ENCODE peak calls at places on chromosome 6, in five cellular contexts. One of them, this sample, is unnamed.

GRCh38 chr6:5294392-5295211 is 33.3 kb downstream of the FARS2 start:
- DNase-seq in HFF-Myc: no peak
- DNase-seq in cardiac fibroblast: no peak
- DNase-seq in NB4: peak; percentile 82
- DNase-seq in right atrium auricular region: no peak
- DNase-seq in this sample: no peak

GRCh38 chr6:21469213-21469612 is 124.3 kb upstream of the SOX4 start:
- DNase-seq in cardiac fibroblast: no peak
- DNase-seq in HFF-Myc: no peak
- DNase-seq in right atrium auricular region: no peak
- DNase-seq in NB4: no peak
- DNase-seq in this sample: no peak

GRCh38 chr6:132369526-132369925 is 31.7 kb downstream of the MOXD1 start:
- DNase-seq in HFF-Myc: no peak
- DNase-seq in right atrium auricular region: no peak
- DNase-seq in NB4: no peak
- DNase-seq in cardiac fibroblast: peak; percentile 60
- DNase-seq in this sample: no peak

GRCh38 chr6:64776359-64776758 is 930.7 kb downstream of the EYS start:
- DNase-seq in right atrium auricular region: no peak
- DNase-seq in HFF-Myc: no peak
- DNase-seq in cardiac fibroblast: no peak
- DNase-seq in NB4: no peak
- DNase-seq in this sample: no peak

GRCh38 chr6:42974919-42975505 is 4.0 kb downstream of the PEX6 start:
- DNase-seq in HFF-Myc: no peak
- DNase-seq in NB4: no peak
- DNase-seq in cardiac fibroblast: no peak
- DNase-seq in right atrium auricular region: no peak
- DNase-seq in this sample: no peak

GRCh38 chr6:136719280-136720044 is 72.8 kb downstream of the MAP3K5 start:
- DNase-seq in cardiac fibroblast: no peak
- DNase-seq in NB4: no peak
- DNase-seq in right atrium auricular region: no peak
- DNase-seq in HFF-Myc: no peak
- DNase-seq in this sample: no peak

GRCh38 chr6:147954938-147955337 is 387.7 kb upstream of the SASH1 start:
- DNase-seq in right atrium auricular region: no peak
- DNase-seq in HFF-Myc: no peak
- DNase-seq in cardiac fibroblast: no peak
- DNase-seq in NB4: no peak
- DNase-seq in this sample: no peak

GRCh38 chr6:153001767-153002612 is 519 bp downstream of the MTRF1L start:
- DNase-seq in right atrium auricular region: no peak
- DNase-seq in HFF-Myc: no peak
- DNase-seq in cardiac fibroblast: peak; percentile 22
- DNase-seq in NB4: peak; percentile 48
- DNase-seq in this sample: no peak

GRCh38 chr6:50390416-50390815 is 322.9 kb upstream of the TFAP2D start:
- DNase-seq in right atrium auricular region: no peak
- DNase-seq in cardiac fibroblast: no peak
- DNase-seq in NB4: no peak
- DNase-seq in HFF-Myc: no peak
- DNase-seq in this sample: no peak

GRCh38 chr6:24666097-24666615 is 543 bp downstream of the TDP2 start:
- DNase-seq in right atrium auricular region: no peak
- DNase-seq in NB4: peak; percentile 62
- DNase-seq in cardiac fibroblast: peak; percentile 42
- DNase-seq in HFF-Myc: no peak
- DNase-seq in this sample: no peak

GRCh38 chr6:149482542-149483261 is 2.1 kb downstream of the ZC3H12D start:
- DNase-seq in cardiac fibroblast: no peak
- DNase-seq in NB4: peak; percentile 85
- DNase-seq in HFF-Myc: no peak
- DNase-seq in right atrium auricular region: no peak
- DNase-seq in this sample: peak; percentile 68

GRCh38 chr6:14524319-14524718 is 406.7 kb downstream of the CD83 start:
- DNase-seq in cardiac fibroblast: peak; percentile 74
- DNase-seq in HFF-Myc: no peak
- DNase-seq in right atrium auricular region: peak; percentile 73
- DNase-seq in NB4: no peak
- DNase-seq in this sample: no peak

GRCh38 chr6:73631849-73632248 is 21.9 kb downstream of the SLC17A5 start:
- DNase-seq in HFF-Myc: peak; percentile 19
- DNase-seq in NB4: no peak
- DNase-seq in right atrium auricular region: no peak
- DNase-seq in cardiac fibroblast: peak; percentile 26
- DNase-seq in this sample: no peak

GRCh38 chr6:157634566-157634965 is 188.5 kb upstream of the SNX9 start:
- DNase-seq in right atrium auricular region: no peak
- DNase-seq in NB4: no peak
- DNase-seq in cardiac fibroblast: no peak
- DNase-seq in HFF-Myc: no peak
- DNase-seq in this sample: no peak

GRCh38 chr6:139148557-139149220 is 13.8 kb downstream of the HECA start:
- DNase-seq in cardiac fibroblast: no peak
- DNase-seq in right atrium auricular region: no peak
- DNase-seq in HFF-Myc: no peak
- DNase-seq in NB4: no peak
- DNase-seq in this sample: no peak

GRCh38 chr6:136092897-136093296 is 157.2 kb downstream of the MTFR2 start:
- DNase-seq in cardiac fibroblast: no peak
- DNase-seq in right atrium auricular region: no peak
- DNase-seq in HFF-Myc: no peak
- DNase-seq in NB4: no peak
- DNase-seq in this sample: no peak

GRCh38 chr6:3264356-3264755 is 5.6 kb downstream of the PSMG4 start:
- DNase-seq in HFF-Myc: no peak
- DNase-seq in right atrium auricular region: no peak
- DNase-seq in NB4: no peak
- DNase-seq in cardiac fibroblast: no peak
- DNase-seq in this sample: no peak

GRCh38 chr6:88004707-88005106 is 42.9 kb upstream of the SPACA1 start:
- DNase-seq in right atrium auricular region: no peak
- DNase-seq in cardiac fibroblast: no peak
- DNase-seq in NB4: peak; percentile 32
- DNase-seq in HFF-Myc: no peak
- DNase-seq in this sample: no peak

GRCh38 chr6:68024570-68025269 is 610.4 kb upstream of the ADGRB3 start:
- DNase-seq in cardiac fibroblast: no peak
- DNase-seq in NB4: no peak
- DNase-seq in right atrium auricular region: no peak
- DNase-seq in HFF-Myc: no peak
- DNase-seq in this sample: no peak

GRCh38 chr6:84442241-84442640 is 214.8 kb upstream of the CEP162 start:
- DNase-seq in NB4: no peak
- DNase-seq in cardiac fibroblast: peak; percentile 62
- DNase-seq in right atrium auricular region: no peak
- DNase-seq in HFF-Myc: no peak
- DNase-seq in this sample: no peak

GRCh38 chr6:135046912-135047311 is 7.7 kb downstream of the HBS1L start:
- DNase-seq in cardiac fibroblast: no peak
- DNase-seq in NB4: no peak
- DNase-seq in HFF-Myc: no peak
- DNase-seq in right atrium auricular region: no peak
- DNase-seq in this sample: no peak

GRCh38 chr6:79048611-79049010 is 29.4 kb downstream of the PHIP start:
- DNase-seq in HFF-Myc: peak; percentile 15
- DNase-seq in cardiac fibroblast: peak; percentile 52
- DNase-seq in right atrium auricular region: no peak
- DNase-seq in NB4: peak; percentile 47
- DNase-seq in this sample: no peak

GRCh38 chr6:4460595-4461475 is 315.4 kb upstream of the CDYL start:
- DNase-seq in cardiac fibroblast: peak; percentile 86
- DNase-seq in right atrium auricular region: peak; percentile 91
- DNase-seq in HFF-Myc: peak; percentile 42
- DNase-seq in NB4: no peak
- DNase-seq in this sample: no peak

GRCh38 chr6:100370265-100370664 is 94.5 kb downstream of the SIM1 start:
- DNase-seq in right atrium auricular region: no peak
- DNase-seq in HFF-Myc: no peak
- DNase-seq in NB4: peak; percentile 32
- DNase-seq in cardiac fibroblast: no peak
- DNase-seq in this sample: no peak

GRCh38 chr6:136158398-136158797 is 91.7 kb downstream of the MTFR2 start:
- DNase-seq in HFF-Myc: no peak
- DNase-seq in NB4: no peak
- DNase-seq in cardiac fibroblast: peak; percentile 91
- DNase-seq in right atrium auricular region: peak; percentile 73
- DNase-seq in this sample: no peak

GRCh38 chr6:161919711-161920110 is 645.9 kb upstream of the AGPAT4 start:
- DNase-seq in cardiac fibroblast: no peak
- DNase-seq in right atrium auricular region: no peak
- DNase-seq in HFF-Myc: no peak
- DNase-seq in NB4: no peak
- DNase-seq in this sample: no peak

GRCh38 chr6:167739721-167740475 is 86.8 kb upstream of the AFDN start:
- DNase-seq in cardiac fibroblast: no peak
- DNase-seq in NB4: no peak
- DNase-seq in HFF-Myc: no peak
- DNase-seq in right atrium auricular region: no peak
- DNase-seq in this sample: no peak

GRCh38 chr6:81242634-81243033 is 509.8 kb downstream of the TENT5A start:
- DNase-seq in right atrium auricular region: no peak
- DNase-seq in HFF-Myc: no peak
- DNase-seq in NB4: no peak
- DNase-seq in cardiac fibroblast: no peak
- DNase-seq in this sample: no peak

GRCh38 chr6:81246200-81246599 is 506.3 kb downstream of the TENT5A start:
- DNase-seq in cardiac fibroblast: no peak
- DNase-seq in NB4: no peak
- DNase-seq in HFF-Myc: no peak
- DNase-seq in right atrium auricular region: no peak
- DNase-seq in this sample: no peak

GRCh38 chr6:81238390-81238789 is 514.1 kb downstream of the TENT5A start:
- DNase-seq in NB4: no peak
- DNase-seq in right atrium auricular region: no peak
- DNase-seq in cardiac fibroblast: no peak
- DNase-seq in HFF-Myc: no peak
- DNase-seq in this sample: no peak

GRCh38 chr6:81241126-81241525 is 511.4 kb downstream of the TENT5A start:
- DNase-seq in NB4: no peak
- DNase-seq in right atrium auricular region: no peak
- DNase-seq in HFF-Myc: peak; percentile 27
- DNase-seq in cardiac fibroblast: no peak
- DNase-seq in this sample: no peak

GRCh38 chr6:81241717-81242116 is 510.8 kb downstream of the TENT5A start:
- DNase-seq in HFF-Myc: peak; percentile 32
- DNase-seq in NB4: peak; percentile 52
- DNase-seq in right atrium auricular region: no peak
- DNase-seq in cardiac fibroblast: peak; percentile 72
- DNase-seq in this sample: no peak
- TF ChIP-seq CTCF in HFF-Myc: peak; percentile 31
- TF ChIP-seq CTCF in NB4: peak; percentile 15
- TF ChIP-seq CTCF in right atrium auricular region: peak; percentile 57
- TF ChIP-seq CTCF in cardiac fibroblast: peak; percentile 60
- TF ChIP-seq CTCF in this sample: peak; percentile 64

GRCh38 chr6:170578909-170579308 is 5.5 kb downstream of the PDCD2 start:
- DNase-seq in right atrium auricular region: no peak
- DNase-seq in NB4: no peak
- DNase-seq in HFF-Myc: no peak
- DNase-seq in cardiac fibroblast: no peak
- DNase-seq in this sample: no peak

GRCh38 chr6:170572704-170573466 is 11.6 kb downstream of the PDCD2 start:
- DNase-seq in right atrium auricular region: no peak
- DNase-seq in HFF-Myc: no peak
- DNase-seq in cardiac fibroblast: no peak
- DNase-seq in NB4: no peak
- DNase-seq in this sample: no peak

DNA sequence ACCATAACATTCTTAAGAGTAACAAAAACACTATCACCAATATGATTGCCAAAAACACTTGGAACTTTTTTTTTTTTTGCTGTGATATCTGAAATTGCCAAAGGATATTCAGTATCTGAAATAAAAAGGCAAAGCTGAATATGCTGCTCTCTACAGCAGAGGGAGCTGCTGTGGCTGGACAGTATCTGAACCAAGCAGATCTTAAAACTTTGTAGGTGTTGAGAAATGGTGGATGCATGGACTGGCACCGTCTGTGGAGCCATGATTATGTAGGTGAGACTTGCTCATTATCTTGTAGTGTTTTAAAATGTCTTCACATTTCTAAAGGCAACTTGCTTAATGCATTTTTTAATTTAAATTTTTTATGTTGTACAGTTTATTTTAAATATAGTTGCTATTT is 9.2 kb downstream of the PDCD2 start:
- DNase-seq in cardiac fibroblast: peak; percentile 18
- DNase-seq in right atrium auricular region: no peak
- DNase-seq in HFF-Myc: no peak
- DNase-seq in NB4: peak; percentile 42
- DNase-seq in this sample: no peak
- TF ChIP-seq CTCF in cardiac fibroblast: peak; percentile 20
- TF ChIP-seq CTCF in right atrium auricular region: no peak
- TF ChIP-seq CTCF in HFF-Myc: peak; percentile 35
- TF ChIP-seq CTCF in NB4: peak; percentile 32
- TF ChIP-seq CTCF in this sample: peak; percentile 26

GRCh38 chr6:130216630-130217029 is 6.1 kb downstream of the SAMD3 start:
- DNase-seq in HFF-Myc: no peak
- DNase-seq in NB4: no peak
- DNase-seq in right atrium auricular region: no peak
- DNase-seq in cardiac fibroblast: no peak
- DNase-seq in this sample: no peak
- TF ChIP-seq CTCF in HFF-Myc: no peak
- TF ChIP-seq CTCF in NB4: no peak
- TF ChIP-seq CTCF in right atrium auricular region: no peak
- TF ChIP-seq CTCF in cardiac fibroblast: no peak
- TF ChIP-seq CTCF in this sample: no peak

GRCh38 chr6:90534337-90535025 is 52.4 kb downstream of the MAP3K7 start:
- DNase-seq in right atrium auricular region: no peak
- DNase-seq in cardiac fibroblast: no peak
- DNase-seq in NB4: no peak
- DNase-seq in HFF-Myc: no peak
- DNase-seq in this sample: no peak
- TF ChIP-seq CTCF in right atrium auricular region: no peak
- TF ChIP-seq CTCF in cardiac fibroblast: no peak
- TF ChIP-seq CTCF in NB4: no peak
- TF ChIP-seq CTCF in HFF-Myc: no peak
- TF ChIP-seq CTCF in this sample: no peak

DNA sequence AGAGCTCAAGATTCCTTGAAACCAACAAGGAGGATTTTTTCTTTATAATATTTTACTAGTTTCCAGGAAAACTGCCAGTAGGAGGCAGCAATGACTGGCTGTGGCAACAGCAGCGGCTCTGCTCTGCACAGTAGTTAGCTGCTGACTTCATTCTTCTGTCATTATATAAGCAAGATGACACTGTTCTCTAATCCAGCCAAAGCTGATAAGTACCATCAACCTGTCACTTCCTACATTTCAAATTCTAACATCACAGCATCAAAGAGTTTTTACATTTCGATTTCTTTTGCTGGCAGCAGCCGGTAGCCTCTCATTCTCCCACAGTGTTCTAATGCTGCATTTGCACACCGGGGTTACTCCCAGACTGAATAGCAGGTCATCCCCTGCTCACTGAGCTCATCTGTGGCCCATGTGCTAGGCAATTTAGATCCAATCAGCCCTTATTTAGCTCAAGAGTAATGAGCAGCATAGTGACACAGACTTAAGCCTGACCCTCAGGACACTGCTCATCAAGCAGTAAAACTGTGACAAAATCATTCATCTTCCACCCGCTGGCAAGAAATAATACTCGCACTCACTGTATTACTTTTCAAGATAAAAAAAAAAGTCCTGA is 67.8 kb downstream of the MMS22L start:
- DNase-seq in HFF-Myc: peak; percentile 41
- DNase-seq in cardiac fibroblast: peak; percentile 76
- DNase-seq in NB4: peak; percentile 48
- DNase-seq in right atrium auricular region: no peak
- DNase-seq in this sample: no peak
- TF ChIP-seq CTCF in HFF-Myc: peak; percentile 63
- TF ChIP-seq CTCF in cardiac fibroblast: peak; percentile 70
- TF ChIP-seq CTCF in NB4: no peak
- TF ChIP-seq CTCF in right atrium auricular region: peak; percentile 60
- TF ChIP-seq CTCF in this sample: peak; percentile 76